ENCODE peak calls at places on chromosomes 1 and 21, in four cellular contexts. C is brain microvascular endothelial cell; P is HCEC 1CT; I is CD4-positive, alpha-beta T cell. F is an unnamed sample.
A peak's percentile ranks its signal among the peaks of the same experiment; 100 is the strongest.

GRCh38 chr1:185207980-185208602 is 51.1 kb downstream of the SWT1 start:
- DNase-seq in C (no peak), P (peak; percentile 43), I (no peak), F (no peak)

GRCh38 chr1:208437416-208437815 is 193.2 kb upstream of the PLXNA2 start:
- DNase-seq in C (peak; percentile 6), P (peak; percentile 16), I (no peak), F (no peak)

GRCh38 chr1:174005032-174005431 is 17.1 kb downstream of the RC3H1 start:
- DNase-seq in C (no peak), P (no peak), I (no peak), F (no peak)

GRCh38 chr1:45010855-45011811 is at the start of gene HECTD3:
- DNase-seq in C (peak; percentile 73), P (peak; percentile 81), I (peak; percentile 64), F (peak; percentile 53)

GRCh38 chr1:180155202-180155682 is 573 bp downstream of the QSOX1 start:
- DNase-seq in C (no peak), P (peak; percentile 15), I (no peak), F (no peak)

GRCh38 chr1:219151467-219151866 is 22.2 kb upstream of the LYPLAL1 start:
- DNase-seq in C (no peak), P (no peak), I (no peak), F (no peak)

GRCh38 chr1:167446946-167447345 is 71.4 kb downstream of the CD247 start:
- DNase-seq in C (no peak), P (no peak), I (no peak), F (no peak)

GRCh38 chr1:66343569-66344325 is 190.2 kb upstream of the SGIP1 start:
- DNase-seq in C (no peak), P (no peak), I (no peak), F (no peak)

GRCh38 chr1:23824711-23825075 is 536 bp downstream of the HMGCL start:
- DNase-seq in C (no peak), P (no peak), I (no peak), F (no peak)

GRCh38 chr1:25811384-25812082 is 8.2 kb upstream of the MTFR1L start:
- DNase-seq in C (no peak), P (no peak), I (no peak), F (no peak)

GRCh38 chr1:203480525-203481084 is 5.0 kb downstream of the PRELP start:
- DNase-seq in C (peak; percentile 40), P (peak; percentile 92), I (peak; percentile 54), F (no peak)

GRCh38 chr1:9129391-9130041 is 614 bp upstream of the GPR157 start:
- DNase-seq in C (no peak), P (peak; percentile 41), I (peak; percentile 84), F (peak; percentile 85)

GRCh38 chr1:106620521-106620954 is 435.9 kb upstream of the PRMT6 start:
- DNase-seq in C (peak; percentile 2), P (no peak), I (no peak), F (no peak)

GRCh38 chr21:36615274-36615964 is 83.5 kb upstream of the SIM2 start:
- DNase-seq in C (no peak), P (no peak), I (no peak), F (no peak)

GRCh38 chr1:40755052-40755451 is 28.5 kb upstream of the KCNQ4 start:
- DNase-seq in C (no peak), P (no peak), I (no peak), F (no peak)

GRCh38 chr1:237650809-237651208 is 239.9 kb downstream of the ZP4 start:
- DNase-seq in C (no peak), P (no peak), I (no peak), F (no peak)

GRCh38 chr1:24027838-24028468 is 47.8 kb upstream of the SRSF10 start:
- DNase-seq in C (peak; percentile 31), P (peak; percentile 70), I (no peak), F (no peak)

GRCh38 chr1:49051647-49052046 is 275.0 kb upstream of the BEND5 start:
- DNase-seq in C (no peak), P (no peak), I (no peak), F (no peak)

GRCh38 chr21:16071082-16071481 is 341.3 kb downstream of the USP25 start:
- DNase-seq in C (no peak), P (no peak), I (no peak), F (no peak)

GRCh38 chr1:85201340-85202091 is 700 bp upstream of the SYDE2 start:
- DNase-seq in C (peak; percentile 51), P (peak; percentile 72), I (peak; percentile 67), F (peak; percentile 67)

GRCh38 chr1:215459136-215459535 is 108.0 kb upstream of the KCTD3 start:
- DNase-seq in C (no peak), P (no peak), I (no peak), F (no peak)

GRCh38 chr1:164240081-164240480 is 318.9 kb upstream of the PBX1 start:
- DNase-seq in C (no peak), P (no peak), I (no peak), F (no peak)

GRCh38 chr1:21217812-21218596 is 41.3 kb upstream of the EIF4G3 start:
- DNase-seq in C (peak; percentile 51), P (peak; percentile 9), I (peak; percentile 26), F (peak; percentile 40)

GRCh38 chr1:193799948-193800690 is 613.7 kb upstream of the B3GALT2 start:
- DNase-seq in C (no peak), P (no peak), I (no peak), F (no peak)

GRCh38 chr1:168245042-168245441 is 19.2 kb downstream of the SFT2D2 start:
- DNase-seq in C (no peak), P (no peak), I (no peak), F (no peak)

GRCh38 chr1:221712198-221712684 is 29.6 kb downstream of the DUSP10 start:
- DNase-seq in C (peak; percentile 73), P (peak; percentile 89), I (peak; percentile 38), F (no peak)

GRCh38 chr1:206808615-206809014 is 36.3 kb upstream of the IL10 start:
- DNase-seq in C (peak; percentile 13), P (peak; percentile 44), I (peak; percentile 49), F (no peak)

GRCh38 chr1:50720457-50721053 is 239.5 kb downstream of the FAF1 start:
- DNase-seq in C (no peak), P (no peak), I (no peak), F (no peak)

GRCh38 chr1:2232255-2232915 is 4.3 kb downstream of the SKI start:
- DNase-seq in C (no peak), P (no peak), I (no peak), F (no peak)

GRCh38 chr1:154176341-154176740 is 15.6 kb downstream of the TPM3 start:
- DNase-seq in C (peak; percentile 52), P (peak; percentile 62), I (no peak), F (no peak)

GRCh38 chr1:54995835-54996234 is 2.9 kb upstream of the BSND start:
- DNase-seq in C (no peak), P (no peak), I (peak; percentile 28), F (no peak)